ENCODE peak calls at places on chromosomes 4 and X, in five cellular contexts. D, U, T, Q and A are unnamed samples.

GRCh38 chr4:73718375-73719373 is 21.7 kb upstream of the CXCL8 start:
- DNase-seq in D (no peak), U (no peak), T (no peak), Q (no peak), A (no peak)

GRCh38 chrX:37746951-37747350 is 32.9 kb upstream of the CYBB start:
- DNase-seq in D (no peak), U (no peak), T (no peak), Q (no peak), A (no peak)

GRCh38 chr4:88743696-88744095 is 46.1 kb upstream of the NAP1L5 start:
- DNase-seq in D (no peak), U (no peak), T (no peak), Q (no peak), A (no peak)

GRCh38 chr4:123767801-123768200 is 371.2 kb downstream of the SPRY1 start:
- DNase-seq in D (no peak), U (no peak), T (no peak), Q (no peak), A (no peak)

GRCh38 chrX:113384628-113385027 is 544.0 kb upstream of the AMOT start:
- DNase-seq in D (no peak), U (no peak), T (no peak), Q (no peak), A (no peak)

GRCh38 chrX:10109695-10110094 is 47.1 kb upstream of the CLCN4 start:
- DNase-seq in D (no peak), U (no peak), T (no peak), Q (no peak), A (no peak)

GRCh38 chr4:39976945-39977488 is 694 bp downstream of the PDS5A start:
- DNase-seq in D (no peak), U (no peak), T (no peak), Q (no peak), A (no peak)

GRCh38 chr4:42296196-42296595 is 101.1 kb upstream of the SHISA3 start:
- DNase-seq in D (no peak), U (no peak), T (no peak), Q (no peak), A (no peak)

GRCh38 chr4:4446434-4446833 is 59.5 kb downstream of the NSG1 start:
- DNase-seq in D (no peak), U (no peak), T (no peak), Q (no peak), A (no peak)

GRCh38 chrX:154649864-154650510 is 3.4 kb downstream of the CTAG2 start:
- DNase-seq in D (no peak), U (no peak), T (no peak), Q (no peak), A (peak; percentile 9)

GRCh38 chr4:29861307-29861706 is 858.9 kb upstream of the PCDH7 start:
- DNase-seq in D (no peak), U (no peak), T (peak; percentile 8), Q (no peak), A (peak; percentile 15)

GRCh38 chr4:16692021-16692420 is 206.4 kb downstream of the LDB2 start:
- DNase-seq in D (no peak), U (no peak), T (no peak), Q (no peak), A (no peak)

GRCh38 chrX:37846141-37846540 is 1.2 kb downstream of the DYNLT3 start:
- DNase-seq in D (no peak), U (no peak), T (no peak), Q (no peak), A (no peak)

GRCh38 chr4:84977409-84977808 is 10.9 kb upstream of the WDFY3 start:
- DNase-seq in D (no peak), U (no peak), T (no peak), Q (no peak), A (no peak)

GRCh38 chrX:115400960-115401359 is 111.4 kb downstream of the LUZP4 start:
- DNase-seq in D (no peak), U (no peak), T (no peak), Q (no peak), A (no peak)

GRCh38 chr4:10063544-10064300 is 42.4 kb upstream of the SLC2A9 start:
- DNase-seq in D (peak; percentile 71), U (no peak), T (peak; percentile 13), Q (peak; percentile 67), A (no peak)

GRCh38 chr4:25767877-25768475 is 94.8 kb downstream of the SEL1L3 start:
- DNase-seq in D (peak; percentile 33), U (peak; percentile 73), T (peak; percentile 37), Q (peak; percentile 62), A (peak; percentile 76)

GRCh38 chrX:49988128-49988527 is 65.7 kb downstream of the CLCN5 start:
- DNase-seq in D (no peak), U (no peak), T (no peak), Q (no peak), A (peak; percentile 56)

GRCh38 chr4:87527446-87528240 is 1.5 kb downstream of the SPARCL1 start:
- DNase-seq in D (no peak), U (no peak), T (no peak), Q (no peak), A (no peak)
- TF ChIP-seq JUND in D (no peak), U (no peak), T (no peak), Q (no peak), A (no peak)

GRCh38 chr4:185018834-185019450 is 652 bp downstream of the HELT start:
- DNase-seq in D (no peak), U (peak; percentile 36), T (no peak), Q (no peak), A (peak; percentile 33)
- TF ChIP-seq JUND in D (no peak), U (no peak), T (no peak), Q (no peak), A (no peak)

GRCh38 chrX:53598169-53598568 is 88.3 kb downstream of the HUWE1 start:
- DNase-seq in D (no peak), U (no peak), T (no peak), Q (no peak), A (no peak)
- TF ChIP-seq JUND in D (no peak), U (no peak), T (no peak), Q (no peak), A (no peak)

GRCh38 chr4:143287571-143287923 is 49.1 kb upstream of the GAB1 start:
- DNase-seq in D (no peak), U (no peak), T (no peak), Q (no peak), A (no peak)
- TF ChIP-seq JUND in D (no peak), U (no peak), T (no peak), Q (no peak), A (no peak)

GRCh38 chr4:77021614-77022089 is 54.1 kb downstream of the CCNI start:
- DNase-seq in D (no peak), U (no peak), T (no peak), Q (no peak), A (no peak)
- TF ChIP-seq JUND in D (no peak), U (no peak), T (no peak), Q (no peak), A (no peak)

GRCh38 chrX:138691186-138691585 is 20.3 kb downstream of the FGF13 start:
- DNase-seq in D (no peak), U (no peak), T (no peak), Q (no peak), A (no peak)
- TF ChIP-seq JUND in D (no peak), U (no peak), T (no peak), Q (no peak), A (no peak)

GRCh38 chr4:6137747-6138135 is 62.6 kb downstream of the JAKMIP1 start:
- DNase-seq in D (no peak), U (no peak), T (no peak), Q (no peak), A (no peak)

GRCh38 chr4:6137027-6137746 is 63.2 kb downstream of the JAKMIP1 start:
- DNase-seq in D (no peak), U (no peak), T (no peak), Q (no peak), A (no peak)

GRCh38 chr4:6134612-6135220 is 65.6 kb downstream of the JAKMIP1 start:
- DNase-seq in D (no peak), U (no peak), T (peak; percentile 51), Q (peak; percentile 48), A (peak; percentile 86)
- TF ChIP-seq JUND in D (no peak), U (no peak), T (no peak), Q (no peak), A (no peak)

DNA sequence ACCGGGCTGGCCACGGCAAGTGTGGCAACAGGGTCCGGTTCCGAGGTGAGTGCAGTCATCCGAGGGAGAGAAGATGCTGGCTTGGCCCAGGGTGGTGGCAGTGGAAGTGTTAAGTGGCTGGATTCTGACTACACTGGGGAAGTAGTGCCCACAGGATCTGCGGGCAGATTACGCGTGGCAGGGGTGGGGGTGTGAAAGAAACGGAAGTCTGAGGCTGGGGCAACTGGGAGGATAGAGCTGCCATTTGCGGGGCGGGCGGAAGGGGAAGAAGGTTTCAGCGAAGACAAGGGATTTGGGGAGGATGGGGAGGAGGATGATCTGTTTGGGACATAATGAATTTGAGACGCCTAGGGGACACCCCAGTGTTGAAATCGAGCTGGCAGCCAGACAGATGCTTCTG is 5.3 kb downstream of the RS1 start:
- DNase-seq in D (no peak), U (no peak), T (no peak), Q (no peak), A (no peak)
- TF ChIP-seq JUND in D (no peak), U (no peak), T (no peak), Q (no peak), A (no peak)

GRCh38 chrX:11781734-11782370 is 23.8 kb downstream of the MSL3 start:
- DNase-seq in D (no peak), U (no peak), T (no peak), Q (no peak), A (no peak)
- TF ChIP-seq JUND in D (no peak), U (no peak), T (no peak), Q (no peak), A (no peak)

GRCh38 chrX:73851014-73852009 is 288.3 kb downstream of the CHIC1 start:
- DNase-seq in D (no peak), U (peak; percentile 70), T (no peak), Q (no peak), A (no peak)
- TF ChIP-seq JUND in D (no peak), U (no peak), T (no peak), Q (no peak), A (no peak)